ENCODE peak calls at places on chromosomes 12 and 14, in seven cellular contexts. One of them, this sample, is unnamed.

GRCh38 chr12:77045183-77045582 is 20.2 kb downstream of the E2F7 start:
- DNase-seq in glutamatergic neuron: no peak
- DNase-seq in IMR-90: no peak
- DNase-seq in cardiac fibroblast: no peak
- DNase-seq in astrocyte of the spinal cord: no peak
- DNase-seq in A549: no peak
- DNase-seq in natural killer cell: no peak
- DNase-seq in this sample: no peak

GRCh38 chr12:105676694-105677093 is 346.2 kb downstream of the C12orf75 start:
- DNase-seq in glutamatergic neuron: no peak
- DNase-seq in IMR-90: no peak
- DNase-seq in cardiac fibroblast: peak; percentile 1
- DNase-seq in astrocyte of the spinal cord: no peak
- DNase-seq in A549: no peak
- DNase-seq in natural killer cell: no peak
- DNase-seq in this sample: no peak

GRCh38 chr14:94383777-94384176 is 4.6 kb downstream of the SERPINA1 start:
- DNase-seq in glutamatergic neuron: no peak
- DNase-seq in IMR-90: no peak
- DNase-seq in cardiac fibroblast: no peak
- DNase-seq in astrocyte of the spinal cord: no peak
- DNase-seq in A549: no peak
- DNase-seq in natural killer cell: no peak
- DNase-seq in this sample: no peak

GRCh38 chr12:44369967-44370366 is 506.1 kb downstream of the NELL2 start:
- DNase-seq in glutamatergic neuron: no peak
- DNase-seq in IMR-90: no peak
- DNase-seq in cardiac fibroblast: no peak
- DNase-seq in astrocyte of the spinal cord: no peak
- DNase-seq in A549: no peak
- DNase-seq in natural killer cell: no peak
- DNase-seq in this sample: no peak

GRCh38 chr12:56661979-56662638 is 16.3 kb upstream of the ATP5F1B start:
- DNase-seq in glutamatergic neuron: no peak
- DNase-seq in IMR-90: no peak
- DNase-seq in cardiac fibroblast: no peak
- DNase-seq in astrocyte of the spinal cord: no peak
- DNase-seq in A549: no peak
- DNase-seq in natural killer cell: no peak
- DNase-seq in this sample: no peak

GRCh38 chr14:61528591-61529021 is 166.7 kb upstream of the HIF1A start:
- DNase-seq in glutamatergic neuron: no peak
- DNase-seq in IMR-90: peak; percentile 98
- DNase-seq in cardiac fibroblast: peak; percentile 74
- DNase-seq in astrocyte of the spinal cord: peak; percentile 87
- DNase-seq in A549: no peak
- DNase-seq in natural killer cell: peak; percentile 31
- DNase-seq in this sample: no peak

GRCh38 chr12:18696971-18697602 is 40.7 kb downstream of the PLCZ1 start:
- DNase-seq in glutamatergic neuron: no peak
- DNase-seq in IMR-90: peak; percentile 80
- DNase-seq in cardiac fibroblast: peak; percentile 41
- DNase-seq in astrocyte of the spinal cord: peak; percentile 75
- DNase-seq in A549: no peak
- DNase-seq in natural killer cell: no peak
- DNase-seq in this sample: no peak

GRCh38 chr12:26274441-26275312 is 79.3 kb downstream of the SSPN start:
- DNase-seq in glutamatergic neuron: no peak
- DNase-seq in IMR-90: peak; percentile 100
- DNase-seq in cardiac fibroblast: peak; percentile 98
- DNase-seq in astrocyte of the spinal cord: peak; percentile 99
- DNase-seq in A549: peak; percentile 91
- DNase-seq in natural killer cell: no peak
- DNase-seq in this sample: peak; percentile 43

GRCh38 chr12:105814283-105814682 is 324.5 kb downstream of the NUAK1 start:
- DNase-seq in glutamatergic neuron: peak; percentile 51
- DNase-seq in IMR-90: no peak
- DNase-seq in cardiac fibroblast: no peak
- DNase-seq in astrocyte of the spinal cord: no peak
- DNase-seq in A549: no peak
- DNase-seq in natural killer cell: no peak
- DNase-seq in this sample: no peak

GRCh38 chr12:125528300-125528699 is 463.1 kb downstream of the AACS start:
- DNase-seq in glutamatergic neuron: no peak
- DNase-seq in IMR-90: no peak
- DNase-seq in cardiac fibroblast: no peak
- DNase-seq in astrocyte of the spinal cord: no peak
- DNase-seq in A549: no peak
- DNase-seq in natural killer cell: no peak
- DNase-seq in this sample: no peak

GRCh38 chr14:103880986-103881926 is 33.9 kb upstream of the PPP1R13B start:
- DNase-seq in glutamatergic neuron: no peak
- DNase-seq in IMR-90: no peak
- DNase-seq in cardiac fibroblast: no peak
- DNase-seq in astrocyte of the spinal cord: no peak
- DNase-seq in A549: no peak
- DNase-seq in natural killer cell: no peak
- DNase-seq in this sample: no peak

GRCh38 chr12:67986632-67987031 is 2.6 kb upstream of the IFNG-AS1 start:
- DNase-seq in glutamatergic neuron: no peak
- DNase-seq in IMR-90: peak; percentile 15
- DNase-seq in cardiac fibroblast: no peak
- DNase-seq in astrocyte of the spinal cord: no peak
- DNase-seq in A549: no peak
- DNase-seq in natural killer cell: no peak
- DNase-seq in this sample: no peak

GRCh38 chr14:101397206-101397605 is 164.1 kb upstream of the DIO3 start:
- DNase-seq in glutamatergic neuron: no peak
- DNase-seq in IMR-90: no peak
- DNase-seq in cardiac fibroblast: no peak
- DNase-seq in astrocyte of the spinal cord: no peak
- DNase-seq in A549: no peak
- DNase-seq in natural killer cell: no peak
- DNase-seq in this sample: no peak

GRCh38 chr14:103656758-103657133 is 27.7 kb downstream of the KLC1 start:
- DNase-seq in glutamatergic neuron: no peak
- DNase-seq in IMR-90: no peak
- DNase-seq in cardiac fibroblast: no peak
- DNase-seq in astrocyte of the spinal cord: no peak
- DNase-seq in A549: no peak
- DNase-seq in natural killer cell: no peak
- DNase-seq in this sample: no peak

GRCh38 chr12:112947314-112947713 is 9.0 kb downstream of the OAS3 start:
- DNase-seq in glutamatergic neuron: no peak
- DNase-seq in IMR-90: no peak
- DNase-seq in cardiac fibroblast: no peak
- DNase-seq in astrocyte of the spinal cord: no peak
- DNase-seq in A549: no peak
- DNase-seq in natural killer cell: no peak
- DNase-seq in this sample: no peak

GRCh38 chr12:132329036-132329738 is at the start of gene GALNT9:
- DNase-seq in glutamatergic neuron: peak; percentile 69
- DNase-seq in IMR-90: no peak
- DNase-seq in cardiac fibroblast: peak; percentile 28
- DNase-seq in astrocyte of the spinal cord: no peak
- DNase-seq in A549: no peak
- DNase-seq in natural killer cell: no peak
- DNase-seq in this sample: no peak

GRCh38 chr12:95674631-95675030 is 115.9 kb downstream of the NTN4 start:
- DNase-seq in glutamatergic neuron: peak; percentile 29
- DNase-seq in IMR-90: no peak
- DNase-seq in cardiac fibroblast: peak; percentile 61
- DNase-seq in astrocyte of the spinal cord: peak; percentile 18
- DNase-seq in A549: no peak
- DNase-seq in natural killer cell: no peak
- DNase-seq in this sample: no peak

GRCh38 chr12:31021809-31022492 is 51.7 kb upstream of the DDX11 start:
- DNase-seq in glutamatergic neuron: no peak
- DNase-seq in IMR-90: no peak
- DNase-seq in cardiac fibroblast: no peak
- DNase-seq in astrocyte of the spinal cord: no peak
- DNase-seq in A549: no peak
- DNase-seq in natural killer cell: no peak
- DNase-seq in this sample: no peak

GRCh38 chr12:21330682-21331253 is 3.9 kb downstream of the SLCO1A2 start:
- DNase-seq in glutamatergic neuron: no peak
- DNase-seq in IMR-90: peak; percentile 0
- DNase-seq in cardiac fibroblast: no peak
- DNase-seq in astrocyte of the spinal cord: peak; percentile 42
- DNase-seq in A549: no peak
- DNase-seq in natural killer cell: no peak
- DNase-seq in this sample: no peak

GRCh38 chr12:22282283-22282682 is 52.2 kb downstream of the ST8SIA1 start:
- DNase-seq in glutamatergic neuron: no peak
- DNase-seq in IMR-90: peak; percentile 86
- DNase-seq in cardiac fibroblast: peak; percentile 87
- DNase-seq in astrocyte of the spinal cord: peak; percentile 71
- DNase-seq in A549: peak; percentile 5
- DNase-seq in natural killer cell: no peak
- DNase-seq in this sample: no peak

GRCh38 chr12:38906482-38907170 is 1.2 kb upstream of the CPNE8 start:
- DNase-seq in glutamatergic neuron: peak; percentile 93
- DNase-seq in IMR-90: no peak
- DNase-seq in cardiac fibroblast: peak; percentile 87
- DNase-seq in astrocyte of the spinal cord: peak; percentile 83
- DNase-seq in A549: peak; percentile 78
- DNase-seq in natural killer cell: peak; percentile 62
- DNase-seq in this sample: peak; percentile 42

GRCh38 chr12:24709201-24709600 is 239.7 kb downstream of the BCAT1 start:
- DNase-seq in glutamatergic neuron: no peak
- DNase-seq in IMR-90: peak; percentile 48
- DNase-seq in cardiac fibroblast: peak; percentile 23
- DNase-seq in astrocyte of the spinal cord: no peak
- DNase-seq in A549: no peak
- DNase-seq in natural killer cell: no peak
- DNase-seq in this sample: no peak

GRCh38 chr12:24711056-24711455 is 237.8 kb downstream of the BCAT1 start:
- DNase-seq in glutamatergic neuron: no peak
- DNase-seq in IMR-90: no peak
- DNase-seq in cardiac fibroblast: no peak
- DNase-seq in astrocyte of the spinal cord: no peak
- DNase-seq in A549: no peak
- DNase-seq in natural killer cell: no peak
- DNase-seq in this sample: no peak

GRCh38 chr12:24714237-24714636 is 234.7 kb downstream of the BCAT1 start:
- DNase-seq in glutamatergic neuron: no peak
- DNase-seq in IMR-90: no peak
- DNase-seq in cardiac fibroblast: no peak
- DNase-seq in astrocyte of the spinal cord: no peak
- DNase-seq in A549: no peak
- DNase-seq in natural killer cell: no peak
- DNase-seq in this sample: no peak

GRCh38 chr12:24708718-24709117 is 240.2 kb downstream of the BCAT1 start:
- DNase-seq in glutamatergic neuron: no peak
- DNase-seq in IMR-90: no peak
- DNase-seq in cardiac fibroblast: no peak
- DNase-seq in astrocyte of the spinal cord: no peak
- DNase-seq in A549: no peak
- DNase-seq in natural killer cell: no peak
- DNase-seq in this sample: no peak

DNA sequence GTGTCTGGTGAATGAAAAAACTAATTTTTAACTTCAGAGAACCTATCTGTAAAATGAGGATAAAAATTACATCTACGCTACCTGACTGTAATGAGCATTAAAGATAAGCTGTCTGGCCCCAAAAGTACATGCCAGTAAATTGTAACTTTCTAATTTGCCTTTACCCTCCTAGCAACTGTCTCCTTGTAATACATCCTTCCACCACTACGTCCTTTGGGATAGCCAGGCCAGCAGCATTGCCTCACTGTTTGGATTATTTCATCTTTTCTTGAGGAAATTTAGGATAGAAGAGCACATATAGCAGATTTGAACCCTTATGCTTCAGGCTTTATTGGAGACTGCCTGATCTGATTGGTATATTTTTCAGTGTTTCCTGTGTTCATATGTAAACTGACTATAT is 237.3 kb downstream of the BCAT1 start:
- DNase-seq in glutamatergic neuron: no peak
- DNase-seq in IMR-90: no peak
- DNase-seq in cardiac fibroblast: no peak
- DNase-seq in astrocyte of the spinal cord: no peak
- DNase-seq in A549: no peak
- DNase-seq in natural killer cell: no peak
- DNase-seq in this sample: no peak
- TF ChIP-seq CTCF in glutamatergic neuron: no peak
- TF ChIP-seq CTCF in IMR-90: no peak
- TF ChIP-seq CTCF in cardiac fibroblast: no peak
- TF ChIP-seq CTCF in astrocyte of the spinal cord: no peak
- TF ChIP-seq CTCF in A549: no peak
- TF ChIP-seq CTCF in natural killer cell: no peak
- TF ChIP-seq CTCF in this sample: no peak

GRCh38 chr14:75283162-75283883 is 4.7 kb downstream of the FOS start:
- DNase-seq in glutamatergic neuron: no peak
- DNase-seq in IMR-90: peak; percentile 77
- DNase-seq in cardiac fibroblast: peak; percentile 91
- DNase-seq in astrocyte of the spinal cord: peak; percentile 77
- DNase-seq in A549: no peak
- DNase-seq in natural killer cell: peak; percentile 38
- DNase-seq in this sample: no peak
- TF ChIP-seq CTCF in glutamatergic neuron: no peak
- TF ChIP-seq CTCF in IMR-90: peak; percentile 42
- TF ChIP-seq CTCF in cardiac fibroblast: peak; percentile 29
- TF ChIP-seq CTCF in astrocyte of the spinal cord: peak; percentile 28
- TF ChIP-seq CTCF in A549: no peak
- TF ChIP-seq CTCF in natural killer cell: peak; percentile 45
- TF ChIP-seq CTCF in this sample: no peak

GRCh38 chr12:124319368-124320050 is 24.6 kb downstream of the RFLNA start:
- DNase-seq in glutamatergic neuron: no peak
- DNase-seq in IMR-90: no peak
- DNase-seq in cardiac fibroblast: no peak
- DNase-seq in astrocyte of the spinal cord: no peak
- DNase-seq in A549: no peak
- DNase-seq in natural killer cell: no peak
- DNase-seq in this sample: no peak
- TF ChIP-seq CTCF in glutamatergic neuron: no peak
- TF ChIP-seq CTCF in IMR-90: no peak
- TF ChIP-seq CTCF in cardiac fibroblast: no peak
- TF ChIP-seq CTCF in astrocyte of the spinal cord: no peak
- TF ChIP-seq CTCF in A549: no peak
- TF ChIP-seq CTCF in natural killer cell: no peak
- TF ChIP-seq CTCF in this sample: no peak

GRCh38 chr12:120106151-120106550 is 10.4 kb downstream of the RAB35 start:
- DNase-seq in glutamatergic neuron: no peak
- DNase-seq in IMR-90: no peak
- DNase-seq in cardiac fibroblast: no peak
- DNase-seq in astrocyte of the spinal cord: no peak
- DNase-seq in A549: no peak
- DNase-seq in natural killer cell: no peak
- DNase-seq in this sample: no peak

GRCh38 chr12:120115692-120116442 is 686 bp downstream of the RAB35 start:
- DNase-seq in glutamatergic neuron: peak; percentile 49
- DNase-seq in IMR-90: peak; percentile 26
- DNase-seq in cardiac fibroblast: peak; percentile 45
- DNase-seq in astrocyte of the spinal cord: peak; percentile 20
- DNase-seq in A549: peak; percentile 63
- DNase-seq in natural killer cell: no peak
- DNase-seq in this sample: no peak

GRCh38 chr12:120115066-120115465 is 1.5 kb downstream of the RAB35 start:
- DNase-seq in glutamatergic neuron: no peak
- DNase-seq in IMR-90: no peak
- DNase-seq in cardiac fibroblast: no peak
- DNase-seq in astrocyte of the spinal cord: peak; percentile 35
- DNase-seq in A549: no peak
- DNase-seq in natural killer cell: no peak
- DNase-seq in this sample: no peak

GRCh38 chr12:120109570-120110267 is 6.8 kb downstream of the RAB35 start:
- DNase-seq in glutamatergic neuron: no peak
- DNase-seq in IMR-90: no peak
- DNase-seq in cardiac fibroblast: no peak
- DNase-seq in astrocyte of the spinal cord: no peak
- DNase-seq in A549: no peak
- DNase-seq in natural killer cell: no peak
- DNase-seq in this sample: no peak

GRCh38 chr12:120110550-120111501 is 5.7 kb downstream of the RAB35 start:
- DNase-seq in glutamatergic neuron: no peak
- DNase-seq in IMR-90: no peak
- DNase-seq in cardiac fibroblast: no peak
- DNase-seq in astrocyte of the spinal cord: no peak
- DNase-seq in A549: no peak
- DNase-seq in natural killer cell: peak; percentile 38
- DNase-seq in this sample: peak; percentile 59
- TF ChIP-seq CTCF in glutamatergic neuron: no peak
- TF ChIP-seq CTCF in IMR-90: no peak
- TF ChIP-seq CTCF in cardiac fibroblast: no peak
- TF ChIP-seq CTCF in astrocyte of the spinal cord: no peak
- TF ChIP-seq CTCF in A549: no peak
- TF ChIP-seq CTCF in natural killer cell: no peak
- TF ChIP-seq CTCF in this sample: no peak